ENCODE peak calls at places on chromosomes 2 and 18, in six cellular contexts. U, D, M, W, L and N are unnamed samples.

GRCh38 chr18:11149441-11150270 is at the start of gene PIEZO2:
- DNase-seq in W (peak), L (peak), M (no peak), U (no peak), D (peak), N (no peak)

GRCh38 chr2:3470856-3471737 is 48.2 kb downstream of the ADI1 start:
- DNase-seq in M (no peak), D (no peak), U (no peak), W (no peak), L (peak), N (no peak)

GRCh38 chr2:54859997-54860701 is 136.7 kb downstream of the EML6 start:
- DNase-seq in D (no peak), M (no peak), L (peak), U (peak), W (no peak), N (no peak)

GRCh38 chr2:64861338-64862000 is 127.7 kb upstream of the SLC1A4 start:
- DNase-seq in U (no peak), W (no peak), L (no peak), M (no peak), D (no peak), N (no peak)

GRCh38 chr2:85258194-85258605 is 69.6 kb downstream of the TGOLN2 start:
- DNase-seq in W (no peak), U (no peak), M (no peak), D (no peak), L (no peak), N (no peak)

GRCh38 chr2:69077224-69077953 is 64.4 kb downstream of the ANTXR1 start:
- DNase-seq in U (no peak), L (no peak), D (no peak), M (no peak), W (no peak), N (no peak)

GRCh38 chr18:10032331-10032979 is 118.6 kb downstream of the VAPA start:
- DNase-seq in M (peak), D (no peak), W (no peak), L (no peak), U (no peak), N (peak)

GRCh38 chr2:25251032-25251460 is 82.7 kb upstream of the POMC start:
- DNase-seq in L (no peak), M (no peak), U (no peak), W (no peak), D (no peak), N (no peak)

GRCh38 chr2:194714541-194714940 is 942.5 kb upstream of the SLC39A10 start:
- DNase-seq in W (no peak), M (no peak), U (no peak), D (no peak), L (no peak), N (no peak)

GRCh38 chr18:21703241-21703820 is 1.2 kb downstream of the ABHD3 start:
- DNase-seq in L (no peak), U (peak), M (no peak), D (no peak), W (peak), N (no peak)

GRCh38 chr2:120344991-120345975 is 653 bp upstream of the INHBB start:
- DNase-seq in M (no peak), D (no peak), W (peak), U (no peak), L (no peak), N (peak)

GRCh38 chr2:189570565-189570964 is 10.0 kb downstream of the SLC40A1 start:
- DNase-seq in U (no peak), L (peak), W (no peak), M (no peak), D (no peak), N (no peak)

GRCh38 chr2:234679151-234679765 is 182.4 kb upstream of the ARL4C start:
- DNase-seq in W (no peak), M (no peak), D (no peak), L (no peak), U (no peak), N (no peak)

GRCh38 chr18:22524783-22525182 is 107.1 kb upstream of the CTAGE1 start:
- DNase-seq in L (no peak), U (no peak), W (no peak), M (no peak), D (no peak), N (no peak)

GRCh38 chr18:74255022-74255658 is 36.6 kb downstream of the CYB5A start:
- DNase-seq in L (peak), D (peak), U (no peak), M (no peak), W (no peak), N (no peak)

GRCh38 chr2:71716697-71717624 is 263.6 kb downstream of the DYSF start:
- DNase-seq in M (no peak), D (no peak), W (no peak), U (peak), L (peak), N (no peak)

GRCh38 chr2:230947908-230948365 is 22.9 kb upstream of the GPR55 start:
- DNase-seq in D (no peak), U (no peak), L (no peak), M (no peak), W (peak), N (no peak)